ENCODE peak calls at places on chromosome 11, in four cellular contexts. S is WTC11, E is A549, O is SK-N-SH. F is an unnamed sample.

GRCh38 chr11:130125638-130126037 is 33.9 kb upstream of the ST14 start:
- DNase-seq in S (no peak), E (no peak), O (no peak), F (no peak)

GRCh38 chr11:1738380-1738779 is 12.0 kb downstream of the IFITM10 start:
- DNase-seq in S (no peak), E (no peak), O (no peak), F (no peak)

GRCh38 chr11:2836335-2837095 is 49.1 kb downstream of the CDKN1C start:
- DNase-seq in S (no peak), E (no peak), O (no peak), F (no peak)

GRCh38 chr11:3609416-3610265 is 32.2 kb downstream of the ART5 start:
- DNase-seq in S (no peak), E (peak; percentile 47), O (peak; percentile 75), F (peak; percentile 51)

GRCh38 chr11:68021167-68021787 is 9.2 kb upstream of the NDUFS8 start:
- DNase-seq in S (peak; percentile 53), E (peak; percentile 81), O (peak; percentile 64), F (no peak)

GRCh38 chr11:19938051-19938856 is 222.0 kb downstream of the DBX1 start:
- DNase-seq in S (peak; percentile 76), E (peak; percentile 63), O (peak; percentile 77), F (peak; percentile 35)

GRCh38 chr11:114208371-114208770 is 87.8 kb upstream of the NNMT start:
- DNase-seq in S (no peak), E (no peak), O (no peak), F (peak; percentile 20)

GRCh38 chr11:129938764-129939163 is 43.4 kb upstream of the NFRKB start:
- DNase-seq in S (no peak), E (no peak), O (no peak), F (no peak)

GRCh38 chr11:118074091-118074685 is 2.7 kb upstream of the TMPRSS4 start:
- DNase-seq in S (no peak), E (no peak), O (no peak), F (no peak)

GRCh38 chr11:57303990-57304579 is 20.7 kb downstream of the TNKS1BP1 start:
- DNase-seq in S (no peak), E (no peak), O (peak; percentile 36), F (no peak)

GRCh38 chr11:58927393-58928081 is 11.8 kb upstream of the GLYATL1 start:
- DNase-seq in S (peak; percentile 94), E (no peak), O (peak; percentile 65), F (no peak)

GRCh38 chr11:92770981-92771380 is 198.5 kb upstream of the MTNR1B start:
- DNase-seq in S (no peak), E (no peak), O (no peak), F (no peak)

GRCh38 chr11:69641681-69642548 is 959 bp downstream of the CCND1 start:
- DNase-seq in S (no peak), E (no peak), O (peak; percentile 51), F (peak; percentile 45)

GRCh38 chr11:123407124-123407995 is 22.7 kb upstream of the GRAMD1B start:
- DNase-seq in S (peak; percentile 78), E (peak; percentile 82), O (peak; percentile 57), F (peak; percentile 76)

GRCh38 chr11:1541474-1542204 is 30.4 kb downstream of the DUSP8 start:
- DNase-seq in S (no peak), E (no peak), O (no peak), F (no peak)

GRCh38 chr11:31821235-31821764 is 10.2 kb upstream of the PAX6 start:
- DNase-seq in S (no peak), E (no peak), O (no peak), F (no peak)

GRCh38 chr11:45817191-45817590 is 12.2 kb downstream of the SLC35C1 start:
- DNase-seq in S (no peak), E (no peak), O (no peak), F (no peak)

GRCh38 chr11:45815747-45816146 is 10.8 kb downstream of the SLC35C1 start:
- DNase-seq in S (no peak), E (peak; percentile 62), O (peak; percentile 32), F (peak; percentile 35)

GRCh38 chr11:45818961-45819605 is 14.1 kb downstream of the SLC35C1 start:
- DNase-seq in S (no peak), E (no peak), O (no peak), F (no peak)

GRCh38 chr11:45820211-45820857 is 15.4 kb downstream of the SLC35C1 start:
- DNase-seq in S (no peak), E (no peak), O (no peak), F (no peak)

DNA sequence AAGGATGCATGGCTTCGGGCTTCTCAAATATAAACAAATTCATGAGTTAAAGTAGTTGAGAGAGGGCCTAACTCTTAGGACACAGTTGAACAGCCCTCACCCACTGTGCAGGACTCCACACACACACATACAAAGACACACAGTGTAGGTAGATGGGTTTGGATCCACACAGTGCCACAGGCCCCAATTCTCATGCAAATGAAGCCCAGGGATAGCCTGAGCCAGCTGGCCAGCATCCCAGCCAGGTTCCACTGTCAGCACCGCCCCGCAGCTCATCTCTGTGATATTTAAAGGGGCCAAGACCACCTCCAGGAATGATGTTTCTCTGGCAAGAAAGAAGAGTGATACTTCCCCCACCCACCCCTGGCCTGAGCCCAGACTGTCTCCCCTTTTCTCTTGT is 11.7 kb downstream of the SLC35C1 start:
- DNase-seq in S (peak; percentile 67), E (no peak), O (no peak), F (no peak)
- TF ChIP-seq MAX in S (no peak), E (no peak), O (no peak), F (no peak)

GRCh38 chr11:66266378-66267038 is 1.9 kb upstream of the RAB1B start:
- DNase-seq in S (no peak), E (no peak), O (no peak), F (no peak)

GRCh38 chr11:66263785-66264184 is 4.7 kb upstream of the RAB1B start:
- DNase-seq in S (no peak), E (no peak), O (no peak), F (no peak)

GRCh38 chr11:66264383-66264782 is 4.1 kb upstream of the RAB1B start:
- DNase-seq in S (no peak), E (no peak), O (no peak), F (no peak)

GRCh38 chr11:66265531-66266377 is 2.7 kb upstream of the RAB1B start:
- DNase-seq in S (no peak), E (no peak), O (no peak), F (no peak)

DNA sequence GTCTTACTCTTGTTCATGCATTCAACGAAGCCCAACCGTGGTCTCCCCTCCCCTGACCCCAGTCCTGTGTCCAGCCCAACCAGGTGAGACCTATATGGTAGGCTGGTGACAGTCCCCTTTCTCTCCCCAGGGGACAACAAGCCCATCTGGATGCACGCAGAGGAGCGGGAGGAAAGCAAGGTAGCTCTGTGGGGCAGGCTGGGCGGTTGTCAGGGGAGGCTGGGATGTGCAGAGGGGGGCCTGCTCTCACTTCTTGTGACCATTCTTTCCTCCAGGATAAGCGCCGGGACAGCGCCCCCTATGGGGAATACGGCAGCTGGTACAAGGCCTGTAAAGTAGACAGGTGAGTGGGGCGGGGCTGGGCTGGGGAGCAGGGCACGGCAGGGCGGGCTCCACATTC is 3.5 kb upstream of the RAB1B start:
- DNase-seq in S (peak; percentile 90), E (peak; percentile 41), O (peak; percentile 59), F (peak; percentile 46)
- TF ChIP-seq CTCF in S (peak; percentile 84), E (peak; percentile 31), O (peak; percentile 59), F (peak; percentile 42)

DNA sequence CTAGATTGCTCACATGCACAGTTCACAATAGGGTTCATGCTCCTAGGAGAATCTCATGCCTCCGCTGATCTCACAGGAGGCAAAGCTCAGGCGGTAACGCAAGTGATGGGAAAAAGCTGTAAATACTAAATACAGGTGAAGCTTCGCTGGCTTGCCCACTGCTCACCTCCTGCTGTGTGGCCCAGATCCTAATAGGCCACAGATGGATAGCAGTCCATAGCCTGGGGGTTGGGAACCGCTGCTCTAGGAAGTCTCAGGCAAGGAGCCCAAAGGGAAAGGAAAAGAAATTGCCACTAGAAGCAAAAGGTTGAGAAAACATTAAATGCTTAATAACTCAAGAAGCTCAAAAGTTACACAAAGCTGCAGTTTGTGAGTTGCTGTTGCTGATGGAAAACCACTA is 3.2 kb upstream of the TRPC6 start:
- DNase-seq in S (no peak), E (no peak), O (no peak), F (no peak)
- TF ChIP-seq MAX in S (no peak), E (no peak), O (no peak), F (no peak)

DNA sequence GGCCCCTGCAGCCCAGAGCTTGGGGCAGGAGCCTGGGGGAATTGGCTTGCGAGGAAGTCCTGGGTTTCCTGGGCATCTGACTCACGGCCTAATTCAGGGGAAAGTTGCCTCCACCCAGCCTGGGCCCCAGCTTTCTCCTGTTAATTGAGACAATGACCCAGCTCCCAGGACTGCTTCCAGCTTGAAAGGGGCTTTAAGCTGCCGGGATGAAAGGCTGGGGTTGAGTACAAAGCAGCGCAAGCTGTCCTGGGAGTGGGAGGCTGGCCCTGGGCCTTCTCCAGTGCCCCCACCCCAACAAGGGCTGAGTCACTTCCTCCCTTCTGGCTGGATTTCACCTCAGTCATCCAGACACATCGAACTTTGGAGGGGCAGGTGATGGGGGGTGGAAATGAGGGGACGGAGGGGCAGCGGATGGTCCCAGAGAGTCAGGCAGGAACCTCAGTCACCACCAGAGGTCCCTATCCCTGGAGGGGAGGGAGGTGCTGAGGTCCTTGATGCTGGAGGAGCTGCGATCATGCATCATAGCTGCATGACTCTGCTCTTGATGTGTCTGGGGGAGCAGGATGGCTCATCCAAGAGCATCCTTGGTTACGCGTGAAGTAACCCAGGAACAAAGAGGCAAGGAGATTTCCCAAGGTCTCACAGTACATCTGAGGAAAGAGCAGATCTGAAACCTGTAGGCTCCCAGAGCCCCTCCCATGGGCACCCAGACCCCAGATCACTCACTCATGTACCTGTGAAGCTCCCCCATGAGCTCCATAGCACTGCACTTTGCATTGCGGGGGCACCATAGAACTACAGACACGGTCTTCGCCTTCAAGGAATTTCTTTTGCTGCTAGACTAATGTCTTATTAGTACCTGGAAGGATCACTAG is 30.0 kb upstream of the OAF start:
- DNase-seq in S (no peak), E (no peak), O (no peak), F (peak; percentile 50)
- TF ChIP-seq CTCF in S (no peak), E (no peak), O (peak; percentile 38), F (peak; percentile 37)

GRCh38 chr11:40190294-40190693 is 1269.2 kb downstream of the LRRC4C start:
- DNase-seq in S (no peak), E (no peak), O (peak; percentile 24), F (no peak)
- TF ChIP-seq MAX in S (no peak), E (no peak), O (no peak), F (no peak)

DNA sequence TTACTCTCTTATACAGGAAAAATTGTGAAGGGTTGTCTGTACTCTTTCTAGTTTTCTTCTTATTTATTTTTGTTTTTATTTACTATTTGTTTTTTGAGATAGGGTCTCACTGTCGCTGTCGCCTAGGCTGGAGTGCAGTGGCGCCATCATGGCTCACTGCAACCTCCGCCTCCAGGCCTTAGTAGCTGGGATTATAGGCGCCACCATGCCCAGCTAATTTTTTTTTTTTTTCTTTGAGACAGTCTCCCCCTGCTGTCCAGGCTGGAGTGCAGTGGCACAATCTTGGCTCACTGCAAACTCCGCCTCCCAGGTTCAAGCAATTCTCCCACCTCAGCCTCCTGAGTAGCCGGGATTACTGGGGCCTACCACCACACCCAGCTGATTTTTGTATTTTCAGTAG is 18.4 kb downstream of the CUL5 start:
- DNase-seq in S (peak; percentile 22), E (peak; percentile 13), O (no peak), F (peak; percentile 13)
- TF ChIP-seq CTCF in S (no peak), E (peak; percentile 12), O (peak; percentile 38), F (peak; percentile 8)

F was measured in NB4.